ENCODE peak calls at places on chromosomes 11 and 22, in ten cellular contexts. B is putamen; A is HFF-Myc; G is NCI-H1930; Q is LoVo; Y is nephron progenitor cell; I is COLO829; M is effector CD4-positive, alpha-beta T cell; K is AG10803; Z is activated CD4-positive, alpha-beta T cell treated with anti-CD3 and anti-CD28 coated beads, Interleukin-2, amount 10 ng/mL, durations not matched to agents 7 days and 5 days. V is an unnamed sample.

GRCh38 chr11:66263231-66263630 is 5.2 kb upstream of the RAB1B start:
- DNase-seq in Y (no peak), A (no peak), M (no peak), Q (no peak), Z (no peak), G (no peak), B (no peak), I (no peak), K (no peak), V (no peak)

GRCh38 chr11:109421981-109422590 is at the start of gene C11orf87:
- DNase-seq in B (no peak), M (no peak), Z (no peak), Q (no peak), A (no peak), K (no peak), I (no peak), G (peak; percentile 46), Y (peak; percentile 67), V (no peak)

GRCh38 chr22:26479792-26480610 is 3.6 kb downstream of the HPS4 start:
- DNase-seq in M (no peak), K (no peak), Y (no peak), G (no peak), B (no peak), Q (no peak), A (no peak), I (no peak), Z (no peak), V (peak; percentile 51)

GRCh38 chr11:1754376-1755150 is 4.2 kb upstream of the IFITM10 start:
- DNase-seq in M (no peak), Z (no peak), Q (no peak), A (no peak), B (no peak), I (no peak), Y (no peak), K (no peak), G (no peak), V (no peak)

GRCh38 chr22:17370036-17370765 is 941 bp downstream of the CECR2 start:
- DNase-seq in Z (no peak), I (no peak), M (no peak), B (no peak), G (no peak), A (no peak), K (no peak), Y (peak; percentile 69), Q (no peak), V (no peak)

GRCh38 chr22:31969789-31970489 is 25.6 kb downstream of the YWHAH start:
- DNase-seq in K (peak; percentile 64), Q (peak; percentile 75), M (peak; percentile 47), G (peak; percentile 70), Z (peak; percentile 69), Y (peak; percentile 63), I (peak; percentile 77), A (no peak), B (peak; percentile 70), V (peak; percentile 78)

GRCh38 chr11:83403990-83404389 is 117.8 kb upstream of the CCDC90B start:
- DNase-seq in A (no peak), G (no peak), K (no peak), Y (no peak), M (no peak), Q (no peak), I (no peak), Z (no peak), B (no peak), V (no peak)

GRCh38 chr11:113618360-113618759 is 87.7 kb downstream of the TMPRSS5 start:
- DNase-seq in Z (no peak), B (no peak), Y (no peak), M (no peak), A (no peak), I (no peak), Q (peak; percentile 30), K (peak; percentile 54), G (no peak), V (no peak)

GRCh38 chr11:43937434-43938411 is 4.7 kb upstream of the C11orf96 start:
- DNase-seq in B (no peak), I (peak; percentile 28), M (no peak), Y (no peak), Z (no peak), Q (peak; percentile 58), K (peak; percentile 81), A (no peak), G (no peak), V (no peak)

GRCh38 chr11:27395556-27396258 is 32.7 kb upstream of the CCDC34 start:
- DNase-seq in Y (no peak), M (no peak), K (peak; percentile 21), Z (no peak), G (peak; percentile 25), B (no peak), A (no peak), I (no peak), Q (peak; percentile 80), V (peak; percentile 52)

GRCh38 chr11:68326334-68327215 is 14.2 kb downstream of the LRP5 start:
- DNase-seq in B (no peak), Q (no peak), Z (no peak), G (no peak), Y (no peak), K (no peak), A (no peak), I (no peak), M (no peak), V (no peak)

GRCh38 chr22:28947125-28947524 is 63.8 kb downstream of the ZNRF3 start:
- DNase-seq in A (no peak), Y (no peak), G (no peak), K (no peak), M (no peak), B (no peak), Z (no peak), Q (no peak), I (no peak), V (no peak)

GRCh38 chr11:123741159-123741951 is at the start of gene ZNF202:
- DNase-seq in B (peak; percentile 92), Z (peak; percentile 93), A (peak; percentile 59), G (peak; percentile 86), Q (peak; percentile 90), Y (peak; percentile 93), K (peak; percentile 87), M (peak; percentile 90), I (peak; percentile 84), V (peak; percentile 94)

GRCh38 chr11:27468643-27469332 is 3.8 kb downstream of the LGR4 start:
- DNase-seq in Z (no peak), G (no peak), I (no peak), B (no peak), K (peak; percentile 72), A (no peak), M (no peak), Q (peak; percentile 57), Y (no peak), V (no peak)

GRCh38 chr11:2810401-2811205 is 75.0 kb downstream of the CDKN1C start:
- DNase-seq in I (no peak), Y (no peak), K (no peak), M (no peak), B (no peak), A (no peak), Q (no peak), G (no peak), Z (no peak), V (no peak)

GRCh38 chr22:23110190-23110921 is 31.4 kb downstream of the RSPH14 start:
- DNase-seq in I (no peak), K (no peak), B (no peak), G (no peak), Y (no peak), M (no peak), Q (no peak), A (no peak), Z (no peak), V (no peak)

GRCh38 chr11:102446606-102447005 is 6.0 kb downstream of the TMEM123 start:
- DNase-seq in K (peak; percentile 83), Y (no peak), Q (no peak), I (no peak), B (no peak), M (no peak), Z (no peak), A (no peak), G (no peak), V (no peak)

GRCh38 chr11:6271598-6271997 is 12.0 kb downstream of the CCKBR start:
- DNase-seq in B (no peak), A (no peak), K (no peak), I (no peak), Y (no peak), Z (no peak), G (no peak), Q (no peak), M (no peak), V (no peak)

GRCh38 chr22:16654882-16655281 is 62.3 kb upstream of the CCT8L2 start:
- DNase-seq in Y (no peak), B (no peak), Z (no peak), A (no peak), K (no peak), I (no peak), Q (no peak), G (no peak), M (no peak), V (no peak)

GRCh38 chr11:1047576-1048156 is 11.1 kb upstream of the MUC6 start:
- DNase-seq in B (no peak), Q (no peak), I (no peak), A (no peak), Z (no peak), Y (peak; percentile 2), K (no peak), G (no peak), M (no peak), V (no peak)

GRCh38 chr11:18522388-18522787 is 4.4 kb downstream of the TSG101 start:
- DNase-seq in I (no peak), Z (no peak), K (peak; percentile 3), G (no peak), M (no peak), Q (no peak), Y (no peak), B (no peak), A (no peak), V (no peak)

GRCh38 chr11:120547301-120547700 is 35.8 kb downstream of the GRIK4 start:
- DNase-seq in K (peak; percentile 54), G (no peak), A (no peak), Q (no peak), M (no peak), B (no peak), I (no peak), Y (no peak), Z (no peak), V (no peak)

GRCh38 chr11:8711895-8712442 is 29.4 kb downstream of the RPL27A start:
- DNase-seq in Z (no peak), B (peak; percentile 49), G (no peak), A (no peak), K (no peak), I (no peak), Q (no peak), Y (no peak), M (no peak), V (no peak)

GRCh38 chr11:11414996-11415395 is 61.9 kb upstream of the CSNK2A3 start:
- DNase-seq in B (no peak), K (no peak), Z (no peak), I (no peak), Y (no peak), G (no peak), Q (no peak), M (no peak), A (no peak), V (no peak)

GRCh38 chr11:58097437-58097836 is 27.9 kb downstream of the OR9I1 start:
- DNase-seq in Q (no peak), I (no peak), G (no peak), K (no peak), A (no peak), Z (no peak), M (no peak), Y (no peak), B (no peak), V (no peak)

V was measured in erythroblast.